ENCODE peak calls at places on chromosome 13, in six cellular contexts. B, X, M, C, T and Y are unnamed samples.

GRCh38 chr13:24230428-24231072 is 70.0 kb downstream of the SPATA13 start:
- DNase-seq in B (no peak), X (no peak), M (no peak), C (no peak), T (no peak), Y (no peak)

GRCh38 chr13:112341976-112342735 is 34.0 kb upstream of the SPACA7 start:
- DNase-seq in B (no peak), X (no peak), M (no peak), C (no peak), T (no peak), Y (no peak)

GRCh38 chr13:27442071-27442647 is 8.2 kb downstream of the MTIF3 start:
- DNase-seq in B (no peak), X (no peak), M (no peak), C (no peak), T (peak), Y (no peak)

GRCh38 chr13:31747966-31748365 is 8.6 kb downstream of the RXFP2 start:
- DNase-seq in B (no peak), X (no peak), M (no peak), C (no peak), T (no peak), Y (no peak)

GRCh38 chr13:71316964-71317363 is 550.0 kb downstream of the DACH1 start:
- DNase-seq in B (no peak), X (no peak), M (no peak), C (no peak), T (peak), Y (no peak)

GRCh38 chr13:91032104-91032503 is 315.4 kb upstream of the MIR17HG start:
- DNase-seq in B (no peak), X (no peak), M (no peak), C (no peak), T (no peak), Y (no peak)

GRCh38 chr13:110209950-110210603 is 96.9 kb downstream of the COL4A1 start:
- DNase-seq in B (no peak), X (no peak), M (no peak), C (peak), T (no peak), Y (no peak)

GRCh38 chr13:27367570-27367969 is 56.8 kb upstream of the GTF3A start:
- DNase-seq in B (no peak), X (no peak), M (no peak), C (no peak), T (no peak), Y (no peak)

GRCh38 chr13:23993439-23993980 is 96.2 kb upstream of the C1QTNF9B start:
- DNase-seq in B (no peak), X (no peak), M (no peak), C (no peak), T (no peak), Y (no peak)

GRCh38 chr13:30569901-30570576 is 47.7 kb upstream of the USPL1 start:
- DNase-seq in B (peak), X (peak), M (no peak), C (peak), T (peak), Y (no peak)

GRCh38 chr13:20173121-20173746 is 12.4 kb upstream of the GJA3 start:
- DNase-seq in B (no peak), X (no peak), M (no peak), C (no peak), T (no peak), Y (no peak)

GRCh38 chr13:63304497-63304896 is 1888.8 kb upstream of the PCDH20 start:
- DNase-seq in B (no peak), X (no peak), M (no peak), C (no peak), T (no peak), Y (no peak)

GRCh38 chr13:74025369-74025768 is 108.8 kb downstream of the KLF12 start:
- DNase-seq in B (no peak), X (no peak), M (no peak), C (no peak), T (no peak), Y (no peak)

GRCh38 chr13:98582947-98583346 is 6.0 kb upstream of the STK24 start:
- DNase-seq in B (no peak), X (no peak), M (no peak), C (peak), T (no peak), Y (no peak)

GRCh38 chr13:36847541-36848045 is 28.6 kb downstream of the RFXAP start:
- DNase-seq in B (no peak), X (no peak), M (no peak), C (no peak), T (peak), Y (no peak)

GRCh38 chr13:110528911-110529310 is 32.6 kb downstream of the RAB20 start:
- DNase-seq in B (no peak), X (no peak), M (no peak), C (no peak), T (no peak), Y (no peak)

GRCh38 chr13:50969691-50970090 is 60.1 kb downstream of the RNASEH2B start:
- DNase-seq in B (no peak), X (no peak), M (no peak), C (peak), T (peak), Y (no peak)

GRCh38 chr13:42266464-42266863 is 5.5 kb upstream of the AKAP11 start:
- DNase-seq in B (no peak), X (no peak), M (no peak), C (no peak), T (no peak), Y (no peak)

GRCh38 chr13:50713849-50714248 is 129.6 kb downstream of the DLEU7 start:
- DNase-seq in B (no peak), X (no peak), M (peak), C (peak), T (no peak), Y (peak)

GRCh38 chr13:24185591-24186232 is 25.2 kb downstream of the SPATA13 start:
- DNase-seq in B (no peak), X (no peak), M (no peak), C (no peak), T (no peak), Y (no peak)

GRCh38 chr13:104779311-104779710 is 1713.1 kb upstream of the SLC10A2 start:
- DNase-seq in B (no peak), X (no peak), M (no peak), C (no peak), T (no peak), Y (no peak)

GRCh38 chr13:34671136-34671535 is 270.9 kb upstream of the NBEA start:
- DNase-seq in B (no peak), X (peak), M (no peak), C (no peak), T (no peak), Y (no peak)

GRCh38 chr13:36344173-36344572 is 2.0 kb downstream of the SPART start:
- DNase-seq in B (no peak), X (no peak), M (no peak), C (peak), T (peak), Y (no peak)

GRCh38 chr13:41916173-41916954 is 44.5 kb downstream of the VWA8 start:
- DNase-seq in B (no peak), X (no peak), M (no peak), C (peak), T (peak), Y (no peak)

GRCh38 chr13:75759531-75759930 is 123.4 kb downstream of the LMO7 start:
- DNase-seq in B (no peak), X (no peak), M (no peak), C (no peak), T (no peak), Y (no peak)

GRCh38 chr13:85367887-85368286 is 431.3 kb downstream of the SLITRK6 start:
- DNase-seq in B (no peak), X (no peak), M (no peak), C (no peak), T (no peak), Y (no peak)

GRCh38 chr13:42836930-42837329 is 55.5 kb downstream of the FAM216B start:
- DNase-seq in B (no peak), X (no peak), M (no peak), C (no peak), T (peak), Y (no peak)

GRCh38 chr13:106602178-106602577 is 34.2 kb upstream of the ARGLU1 start:
- DNase-seq in B (no peak), X (no peak), M (no peak), C (no peak), T (no peak), Y (no peak)

GRCh38 chr13:107234315-107234714 is 666.4 kb upstream of the ARGLU1 start:
- DNase-seq in B (no peak), X (no peak), M (no peak), C (no peak), T (no peak), Y (no peak)

GRCh38 chr13:94056362-94056990 is 423.0 kb downstream of the DCT start:
- DNase-seq in B (no peak), X (no peak), M (no peak), C (no peak), T (no peak), Y (no peak)

GRCh38 chr13:36549126-36549702 is 116.9 kb downstream of the CCNA1 start:
- DNase-seq in B (no peak), X (no peak), M (no peak), C (no peak), T (no peak), Y (no peak)

GRCh38 chr13:77827350-77827749 is 91.3 kb downstream of the EDNRB start:
- DNase-seq in B (no peak), X (no peak), M (no peak), C (no peak), T (no peak), Y (no peak)

GRCh38 chr13:30339721-30340366 is 32.5 kb upstream of the KATNAL1 start:
- DNase-seq in B (no peak), X (no peak), M (no peak), C (no peak), T (no peak), Y (no peak)

GRCh38 chr13:110334256-110334655 is 27.2 kb downstream of the COL4A2 start:
- DNase-seq in B (no peak), X (no peak), M (no peak), C (peak), T (no peak), Y (no peak)

GRCh38 chr13:44857736-44858135 is 131.5 kb downstream of the NUFIP1 start:
- DNase-seq in B (no peak), X (no peak), M (no peak), C (no peak), T (no peak), Y (no peak)

GRCh38 chr13:31896427-31896826 is 135.1 kb upstream of the FRY start:
- DNase-seq in B (no peak), X (peak), M (no peak), C (peak), T (no peak), Y (no peak)

GRCh38 chr13:76522083-76522755 is 364.0 kb downstream of the KCTD12 start:
- DNase-seq in B (no peak), X (no peak), M (no peak), C (peak), T (peak), Y (no peak)

GRCh38 chr13:36819811-36820140 is 754 bp downstream of the RFXAP start:
- DNase-seq in B (no peak), X (no peak), M (peak), C (peak), T (peak), Y (peak)

GRCh38 chr13:34941436-34941834 is 635 bp upstream of the NBEA start:
- DNase-seq in B (no peak), X (no peak), M (no peak), C (no peak), T (no peak), Y (no peak)

GRCh38 chr13:34048652-34049051 is 230.7 kb downstream of the RFC3 start:
- DNase-seq in B (no peak), X (no peak), M (no peak), C (peak), T (no peak), Y (no peak)

DNA sequence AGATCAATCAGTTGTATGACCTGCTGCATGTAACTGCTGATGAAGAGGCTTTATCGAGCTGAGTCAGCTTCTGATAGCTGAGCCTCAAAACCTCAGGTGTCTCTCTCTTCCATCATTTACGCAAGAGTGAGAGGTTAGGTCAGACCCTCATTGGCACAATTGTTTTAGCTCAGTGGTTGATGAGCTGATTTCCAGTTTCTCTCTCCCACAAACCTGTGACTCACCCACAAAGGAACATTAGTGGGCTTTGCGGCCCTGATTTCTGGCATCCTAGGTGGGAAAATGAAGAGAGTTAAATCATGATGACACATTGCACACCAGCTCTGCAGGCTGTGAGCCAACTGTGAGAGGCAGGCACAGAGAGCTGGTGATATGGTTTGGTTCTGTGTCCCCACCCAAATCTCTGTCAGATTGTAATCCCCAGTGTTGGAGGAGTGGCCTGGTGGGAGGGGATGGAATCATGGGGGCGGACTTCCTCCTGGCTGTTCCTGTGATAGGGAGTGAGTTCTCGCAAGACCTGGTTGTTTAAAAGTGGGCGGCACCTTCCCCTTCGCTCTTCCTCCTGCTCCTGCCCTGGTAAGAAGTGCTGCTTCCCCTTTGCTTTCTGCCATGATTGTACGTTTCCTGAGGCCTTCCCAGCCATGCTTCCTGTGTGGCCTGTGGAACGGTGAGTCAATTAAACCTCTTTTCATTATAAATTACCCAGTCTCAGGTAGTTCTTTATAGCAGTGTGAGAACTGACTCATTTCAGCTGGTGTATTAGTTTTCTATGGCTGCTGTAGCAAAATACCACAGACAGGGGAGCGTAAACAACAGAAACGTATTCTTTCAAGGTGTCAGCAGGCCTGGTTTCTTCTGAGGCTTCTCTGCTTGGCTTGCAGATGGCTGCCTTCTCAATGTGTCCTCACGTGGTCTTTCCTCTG is 33.5 kb upstream of the TMTC4 start:
- DNase-seq in B (no peak), X (no peak), M (no peak), C (peak), T (no peak), Y (no peak)
- H3K4me3 ChIP-seq in B (no peak), X (no peak), M (no peak), C (no peak), T (no peak), Y (no peak)

GRCh38 chr13:95741584-95742563 is 64.9 kb downstream of the DNAJC3 start:
- DNase-seq in B (no peak), X (no peak), M (no peak), C (no peak), T (no peak), Y (no peak)

GRCh38 chr13:95743192-95743591 is 66.3 kb downstream of the DNAJC3 start:
- DNase-seq in B (no peak), X (no peak), M (no peak), C (no peak), T (no peak), Y (no peak)

GRCh38 chr13:95745752-95746151 is 68.8 kb downstream of the DNAJC3 start:
- DNase-seq in B (no peak), X (no peak), M (no peak), C (no peak), T (peak), Y (no peak)

GRCh38 chr13:95745289-95745688 is 68.3 kb downstream of the DNAJC3 start:
- DNase-seq in B (no peak), X (no peak), M (no peak), C (no peak), T (no peak), Y (no peak)

DNA sequence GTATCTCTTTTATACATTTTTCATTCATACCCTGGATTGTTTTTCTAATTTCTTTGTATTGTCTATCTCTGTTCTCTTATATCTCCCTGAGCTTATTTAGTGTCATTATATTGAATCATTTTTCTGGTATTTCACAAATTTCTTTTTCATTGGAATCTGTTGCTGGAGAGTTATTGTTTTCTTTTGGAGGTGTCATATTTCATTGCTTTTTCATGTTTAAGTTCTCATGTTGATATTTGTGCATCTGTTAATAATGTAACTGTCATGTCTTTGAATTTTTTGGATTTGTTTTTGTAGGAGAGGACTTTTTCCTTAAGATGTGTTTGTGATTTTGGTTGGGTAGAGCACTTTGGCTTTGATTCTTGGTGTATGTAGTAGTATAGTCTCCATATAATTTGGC is 64.0 kb downstream of the DNAJC3 start:
- DNase-seq in B (no peak), X (no peak), M (no peak), C (no peak), T (no peak), Y (no peak)
- H3K4me3 ChIP-seq in B (no peak), X (no peak), M (no peak), C (no peak), T (no peak), Y (no peak)

DNA sequence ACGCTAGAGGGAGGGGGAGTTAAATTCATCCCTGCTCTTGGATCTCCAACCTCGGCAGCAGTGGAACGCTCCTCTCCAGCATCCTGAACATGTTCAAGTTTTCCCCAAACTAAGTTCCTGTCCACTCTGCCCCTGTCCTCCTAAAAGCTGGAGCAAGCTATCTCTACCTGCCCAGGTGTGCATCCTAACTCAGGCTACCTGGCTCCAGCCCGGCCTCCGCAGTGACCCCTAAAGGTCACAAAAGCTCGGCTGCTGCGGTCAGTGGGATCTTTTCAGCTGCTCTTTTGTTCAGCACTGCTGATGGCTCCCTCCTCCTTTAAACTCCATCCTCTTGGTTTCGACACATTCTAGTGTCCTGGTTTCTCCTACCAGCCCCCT is 1.4 kb downstream of the DCUN1D2 start:
- DNase-seq in B (no peak), X (no peak), M (no peak), C (peak), T (peak), Y (no peak)
- H3K4me3 ChIP-seq in B (peak), X (no peak), M (no peak), C (peak), T (peak), Y (peak)

GRCh38 chr13:49214917-49215376 is 5.2 kb upstream of the MLNR start:
- DNase-seq in B (no peak), X (peak), M (peak), C (no peak), T (no peak), Y (peak)
- H3K4me3 ChIP-seq in B (no peak), X (no peak), M (no peak), C (no peak), T (no peak), Y (no peak)

DNA sequence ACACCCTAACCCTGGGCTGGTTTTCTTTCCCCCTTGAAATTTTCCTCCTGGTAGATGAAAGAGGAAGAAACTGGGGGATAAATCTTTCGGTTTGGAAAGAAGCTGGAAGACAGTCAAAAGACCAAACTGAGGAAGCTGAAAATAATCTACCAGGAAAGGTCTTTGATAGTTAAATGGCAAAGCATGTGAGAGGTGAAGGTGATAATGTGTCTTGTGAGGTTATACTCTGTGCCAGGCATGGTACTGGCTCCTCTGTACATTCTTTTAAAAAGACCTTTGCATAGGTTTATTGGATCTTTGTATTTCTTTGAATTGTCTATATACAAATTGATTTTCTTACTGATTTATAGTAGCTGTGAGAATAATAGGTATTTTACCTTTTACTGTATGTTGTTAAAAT is 98.6 kb downstream of the FREM2 start:
- DNase-seq in B (no peak), X (no peak), M (no peak), C (no peak), T (no peak), Y (no peak)
- H3K4me3 ChIP-seq in B (no peak), X (no peak), M (no peak), C (no peak), T (no peak), Y (no peak)

DNA sequence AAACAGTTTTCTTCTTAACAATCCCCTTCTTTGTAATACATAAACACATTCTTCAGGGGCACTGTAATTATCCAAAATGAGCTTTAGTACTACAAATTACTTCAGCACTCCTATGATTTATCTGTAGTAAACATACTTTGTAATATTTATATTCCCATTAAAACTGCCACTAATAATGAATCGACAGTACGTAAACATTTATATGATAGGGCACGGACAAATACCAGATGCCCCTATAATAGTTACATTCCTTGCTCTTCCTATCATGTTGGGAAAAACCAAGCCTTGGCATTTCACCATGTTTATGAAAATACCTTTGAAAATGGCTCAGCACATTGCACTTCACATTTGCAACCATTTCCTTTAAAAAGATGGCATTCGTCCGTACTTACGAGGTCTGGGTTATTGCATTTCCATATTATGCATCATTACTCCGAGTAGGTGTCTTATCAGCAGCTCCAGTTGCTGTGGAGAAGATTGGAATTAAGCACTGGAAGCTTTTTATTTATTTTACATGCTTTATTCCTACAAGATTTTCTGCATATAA is 1043.4 kb downstream of the DIAPH3 start:
- DNase-seq in B (no peak), X (no peak), M (no peak), C (no peak), T (no peak), Y (no peak)
- H3K4me3 ChIP-seq in B (no peak), X (no peak), M (no peak), C (peak), T (no peak), Y (no peak)